ENCODE peak calls at places on chromosomes 13 and 19, in six cellular contexts. I is neuronal stem cell, F is H9, D is IMR-90, G is H1, O is mesendoderm. U is an unnamed sample.

GRCh38 chr13:47025791-47026419 is 129.1 kb upstream of the HTR2A start:
- DNase-seq in D (no peak), F (no peak), I (no peak), O (no peak), G (no peak), U (no peak)

GRCh38 chr13:111394211-111394922 is 73.9 kb downstream of the TEX29 start:
- DNase-seq in D (no peak), G (no peak), O (no peak), I (no peak), F (no peak), U (no peak)

GRCh38 chr19:41297628-41298326 is 12.2 kb upstream of the CCDC97 start:
- DNase-seq in O (no peak), D (no peak), F (no peak), G (no peak), I (no peak), U (no peak)

GRCh38 chr13:42001580-42001979 is 40.7 kb upstream of the VWA8 start:
- DNase-seq in F (peak), O (peak), I (no peak), G (peak), D (peak), U (peak)

GRCh38 chr13:20340759-20341161 is 108.6 kb upstream of the GJB6 start:
- DNase-seq in D (no peak), F (no peak), G (no peak), I (no peak), O (no peak), U (no peak)

GRCh38 chr13:82305588-82305987 is 1576.7 kb downstream of the SLITRK1 start:
- DNase-seq in G (no peak), F (no peak), D (no peak), O (no peak), I (no peak), U (no peak)

GRCh38 chr13:73880365-73880764 is 253.8 kb downstream of the KLF12 start:
- DNase-seq in G (no peak), F (no peak), O (peak), I (no peak), D (peak), U (peak)

GRCh38 chr13:60756306-60756705 is 359.3 kb downstream of the TDRD3 start:
- DNase-seq in D (no peak), G (no peak), O (peak), F (no peak), I (no peak), U (peak)

GRCh38 chr13:106700007-106700950 is 132.3 kb upstream of the ARGLU1 start:
- DNase-seq in O (no peak), F (no peak), D (no peak), I (no peak), G (no peak), U (no peak)

GRCh38 chr13:110886475-110887241 is 28.2 kb downstream of the ANKRD10 start:
- DNase-seq in G (no peak), D (no peak), I (no peak), F (no peak), O (no peak), U (no peak)

GRCh38 chr19:8212212-8212611 is 3.0 kb downstream of the CERS4 start:
- DNase-seq in G (no peak), F (no peak), O (no peak), I (no peak), D (no peak), U (no peak)

GRCh38 chr13:39888865-39889810 is 233.7 kb downstream of the COG6 start:
- DNase-seq in O (peak), F (no peak), G (no peak), D (no peak), I (no peak), U (no peak)

GRCh38 chr13:57865600-57866294 is 234.2 kb downstream of the PCDH17 start:
- DNase-seq in D (no peak), F (no peak), I (no peak), O (no peak), G (no peak), U (no peak)

GRCh38 chr13:59700281-59700680 is 463.4 kb downstream of the DIAPH3 start:
- DNase-seq in O (no peak), D (peak), I (no peak), G (no peak), F (no peak), U (no peak)

GRCh38 chr13:23087884-23088283 is 92.9 kb upstream of the SGCG start:
- DNase-seq in G (no peak), O (peak), D (peak), I (no peak), F (peak), U (no peak)

GRCh38 chr19:55424518-55424917 is 16.9 kb upstream of the UBE2S start:
- DNase-seq in G (no peak), F (no peak), D (no peak), I (no peak), O (no peak), U (no peak)

GRCh38 chr19:45809643-45810159 is 5.4 kb downstream of the RSPH6A start:
- DNase-seq in O (peak), F (peak), G (no peak), I (no peak), D (peak), U (peak)

GRCh38 chr13:111920306-111920931 is 146.5 kb upstream of the SOX1 start:
- DNase-seq in F (peak), G (no peak), O (no peak), I (no peak), D (no peak), U (no peak)

GRCh38 chr13:89150362-89150761 is 1479.2 kb downstream of the SLITRK5 start:
- DNase-seq in D (no peak), O (no peak), F (no peak), I (no peak), G (no peak), U (peak)

GRCh38 chr19:30227661-30228112 is 144.5 kb upstream of the ZNF536 start:
- DNase-seq in F (peak), D (peak), O (peak), I (peak), G (no peak), U (peak)

GRCh38 chr13:60448907-60449510 is 52.0 kb downstream of the TDRD3 start:
- DNase-seq in G (no peak), I (peak), D (peak), O (peak), F (no peak), U (peak)

GRCh38 chr13:30141773-30142501 is 165.4 kb downstream of the KATNAL1 start:
- DNase-seq in I (no peak), O (no peak), D (no peak), G (no peak), F (no peak), U (peak)

GRCh38 chr13:93004919-93005318 is 221.7 kb upstream of the GPC6 start:
- DNase-seq in D (peak), I (no peak), O (peak), F (peak), G (peak), U (no peak)

DNA sequence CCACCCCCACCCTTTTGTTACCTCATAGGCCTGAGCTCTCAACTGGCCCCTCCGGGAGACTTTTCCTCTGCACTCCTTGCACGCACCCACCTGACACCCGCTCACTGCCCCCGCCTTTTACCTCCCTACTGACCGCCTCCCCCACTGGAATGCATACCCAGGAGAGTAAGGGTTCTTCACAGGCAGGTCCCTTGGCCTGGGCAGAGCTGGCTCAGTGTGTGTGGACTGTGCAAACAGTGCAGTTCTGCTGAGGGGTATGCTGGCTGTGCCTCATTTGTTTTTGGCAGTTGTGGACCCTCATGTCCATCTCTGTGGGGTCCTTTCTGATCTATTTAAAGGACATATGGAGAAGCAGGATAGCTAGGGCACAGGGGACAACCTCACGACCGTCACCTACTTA is 5.0 kb downstream of the ZSCAN18 start:
- DNase-seq in D (no peak), O (no peak), G (no peak), F (no peak), I (no peak), U (no peak)
- H2BK15ac ChIP-seq in D (no peak), O (no peak), G (no peak), F (no peak), I (no peak), U (no peak)

GRCh38 chr19:3572132-3572854 is 451 bp upstream of the HMG20B start:
- DNase-seq in G (peak), D (peak), O (peak), I (peak), F (peak), U (peak)
- H2BK15ac ChIP-seq in G (no peak), D (peak), O (no peak), I (no peak), F (no peak), U (peak)

GRCh38 chr13:113433391-113433916 is 19.8 kb downstream of the ADPRHL1 start:
- DNase-seq in G (no peak), F (no peak), O (no peak), D (no peak), I (no peak), U (no peak)
- H2BK15ac ChIP-seq in G (no peak), F (no peak), O (no peak), D (no peak), I (no peak), U (no peak)

DNA sequence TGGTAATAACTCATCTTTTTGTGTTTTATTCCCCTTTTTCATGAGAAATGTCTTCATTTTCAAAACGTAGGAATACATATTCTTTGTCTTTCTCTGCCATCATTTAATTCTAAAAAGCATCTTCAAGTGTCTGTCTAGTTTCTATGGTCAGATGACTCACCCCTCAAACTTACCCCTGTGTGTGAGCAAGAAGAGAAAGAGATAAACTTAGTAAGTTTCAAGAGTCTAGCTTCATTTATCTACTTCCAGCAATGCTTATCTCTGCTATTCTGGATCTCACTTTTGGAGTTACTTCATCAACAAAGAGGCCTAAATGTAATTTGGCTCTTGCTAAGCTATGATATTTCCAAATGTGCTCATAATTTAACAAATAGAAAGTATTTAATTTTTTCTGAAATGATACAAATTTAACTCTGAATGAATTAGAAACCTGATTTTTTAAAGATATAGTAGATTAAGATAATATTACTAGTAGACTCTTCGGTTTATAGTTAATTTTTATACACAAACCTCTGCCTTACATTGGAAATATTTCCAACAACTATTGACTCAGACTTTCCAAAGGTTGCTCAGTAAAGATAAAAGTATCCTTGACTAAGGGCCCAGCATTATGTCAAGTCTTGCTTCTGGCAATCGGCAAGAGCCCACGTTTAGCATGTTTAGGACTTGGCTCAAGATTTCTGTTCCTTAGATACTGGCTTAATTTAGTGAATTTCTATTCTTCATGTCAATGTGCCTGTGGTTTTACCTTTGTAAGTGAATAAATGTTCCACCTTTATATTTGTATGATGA is 1511.0 kb upstream of the SLC10A2 start:
- DNase-seq in F (no peak), I (no peak), G (no peak), D (peak), O (no peak), U (peak)
- H2BK15ac ChIP-seq in F (no peak), I (no peak), G (no peak), D (no peak), O (no peak), U (no peak)

DNA sequence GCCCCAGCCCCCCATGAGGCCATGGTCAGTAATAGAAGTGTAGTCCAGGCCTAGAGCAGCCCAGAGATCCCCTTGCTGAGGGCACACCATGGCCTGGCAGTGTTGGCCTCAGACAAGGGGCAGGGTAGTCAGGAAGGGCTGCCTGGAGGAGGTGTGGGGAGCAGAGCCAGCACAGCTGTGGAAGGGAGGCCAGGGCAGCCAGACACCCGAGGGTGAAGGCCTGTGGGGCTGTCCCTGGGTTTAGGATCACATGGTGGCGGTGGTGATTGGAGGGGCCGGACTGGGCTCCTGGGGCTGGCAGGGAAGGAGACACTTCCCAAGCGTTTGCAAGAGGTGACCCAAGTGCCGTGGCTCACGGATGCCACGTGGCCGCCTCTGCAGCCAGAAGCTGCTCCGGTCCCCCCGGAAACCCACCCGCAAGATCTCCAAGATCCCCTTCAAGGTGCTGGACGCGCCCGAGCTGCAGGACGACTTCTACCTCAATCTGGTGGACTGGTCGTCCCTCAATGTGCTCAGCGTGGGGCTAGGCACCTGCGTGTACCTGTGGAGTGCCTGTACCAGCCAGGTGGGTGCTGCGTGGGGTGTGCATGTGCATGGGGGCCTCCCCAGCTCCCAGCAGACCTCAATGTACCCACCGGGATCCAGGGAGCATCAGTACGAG is 11.6 kb upstream of the TEKTIP1 start:
- DNase-seq in G (no peak), F (no peak), O (no peak), D (no peak), I (no peak), U (no peak)
- H2BK15ac ChIP-seq in G (no peak), F (no peak), O (no peak), D (no peak), I (no peak), U (no peak)

GRCh38 chr13:43567608-43568007 is 219.2 kb downstream of the ENOX1 start:
- DNase-seq in O (no peak), D (peak), I (no peak), G (no peak), F (no peak), U (peak)
- H2BK15ac ChIP-seq in O (no peak), D (no peak), I (no peak), G (no peak), F (no peak), U (no peak)

GRCh38 chr19:54017266-54017665 is 25.8 kb downstream of the CACNG6 start:
- DNase-seq in G (no peak), O (peak), F (no peak), I (no peak), D (peak), U (peak)
- H2BK15ac ChIP-seq in G (no peak), O (no peak), F (no peak), I (no peak), D (no peak), U (no peak)

GRCh38 chr19:4108767-4109625 is 14.9 kb downstream of the MAP2K2 start:
- DNase-seq in G (no peak), O (no peak), I (no peak), D (no peak), F (no peak), U (no peak)
- H2BK15ac ChIP-seq in G (no peak), O (no peak), I (no peak), D (no peak), F (no peak), U (no peak)

U was measured in mesenchymal stem cell.